ENCODE peak calls at places on chromosomes 13 and 19, in nine cellular contexts. S is A549, K is Peyer's patch, I is neural progenitor cell, M is sigmoid colon, R is upper lobe of right lung, B is H9, J is stomach, D is mesenchymal stem cell. A is an unnamed sample.

GRCh38 chr19:13132471-13133166 is 14.6 kb downstream of the NACC1 start:
- DNase-seq in D (peak; percentile 52), J (no peak), M (no peak), K (no peak), I (no peak), S (no peak), B (peak; percentile 29), R (no peak), A (no peak)

GRCh38 chr13:113405481-113406300 is 41.8 kb upstream of the GRTP1 start:
- DNase-seq in J (no peak), R (peak; percentile 53), K (peak; percentile 39), M (peak; percentile 57), I (no peak), B (peak; percentile 30), S (no peak), D (no peak), A (no peak)

GRCh38 chr19:42279902-42280760 is 11.1 kb downstream of the CIC start:
- DNase-seq in M (peak; percentile 98), B (peak; percentile 86), D (peak; percentile 93), S (peak; percentile 100), J (peak; percentile 88), R (peak; percentile 93), I (peak; percentile 94), K (peak; percentile 95), A (peak; percentile 89)

GRCh38 chr13:28324181-28324789 is 170.6 kb downstream of the FLT1 start:
- DNase-seq in M (no peak), K (peak; percentile 76), R (no peak), I (peak; percentile 84), S (peak; percentile 38), D (peak; percentile 76), J (peak; percentile 51), B (peak; percentile 79), A (peak; percentile 55)

GRCh38 chr19:53868091-53868891 is 608 bp downstream of the MYADM start:
- DNase-seq in M (peak; percentile 89), R (peak; percentile 84), D (peak; percentile 76), B (peak; percentile 66), S (peak; percentile 91), I (peak; percentile 73), J (peak; percentile 44), K (peak; percentile 70), A (peak; percentile 69)

GRCh38 chr19:27865927-27866777 is 1346.8 kb downstream of the UQCRFS1 start:
- DNase-seq in D (no peak), J (no peak), S (no peak), K (no peak), M (no peak), B (no peak), I (no peak), R (no peak), A (no peak)

GRCh38 chr19:4374451-4375163 is 25.7 kb downstream of the SH3GL1 start:
- DNase-seq in J (peak; percentile 73), D (peak; percentile 91), S (peak; percentile 52), K (peak; percentile 85), I (no peak), R (peak; percentile 83), B (peak; percentile 59), M (peak; percentile 93), A (peak; percentile 70)

GRCh38 chr13:53520132-53520531 is 491.5 kb downstream of the OLFM4 start:
- DNase-seq in K (no peak), I (no peak), D (no peak), M (no peak), R (no peak), B (no peak), S (no peak), J (no peak), A (no peak)

GRCh38 chr19:46972301-46972700 is 47.3 kb upstream of the NPAS1 start:
- DNase-seq in R (no peak), I (no peak), K (no peak), J (no peak), B (no peak), D (peak; percentile 75), M (no peak), S (no peak), A (no peak)

GRCh38 chr13:69947577-69947976 is 160.0 kb upstream of the ATXN8OS start:
- DNase-seq in J (no peak), B (no peak), S (no peak), D (no peak), I (no peak), M (no peak), K (no peak), R (no peak), A (no peak)

GRCh38 chr13:51832471-51833152 is 12.4 kb downstream of the TMEM272 start:
- DNase-seq in K (peak; percentile 69), J (no peak), R (no peak), M (no peak), S (peak; percentile 21), D (peak; percentile 17), I (peak; percentile 48), B (peak; percentile 46), A (peak; percentile 26)

GRCh38 chr13:79194272-79194671 is 211.8 kb downstream of the RBM26 start:
- DNase-seq in B (no peak), K (peak; percentile 49), S (no peak), R (no peak), J (no peak), D (no peak), I (no peak), M (no peak), A (peak; percentile 8)

GRCh38 chr13:98228661-98229349 is 51.7 kb upstream of the RNF113B start:
- DNase-seq in B (no peak), S (no peak), J (no peak), K (no peak), R (no peak), M (no peak), I (no peak), D (peak; percentile 24), A (no peak)

GRCh38 chr13:73079359-73079758 is 20.6 kb downstream of the KLF5 start:
- DNase-seq in D (no peak), K (peak; percentile 72), R (no peak), S (no peak), J (peak; percentile 47), B (no peak), I (no peak), M (no peak), A (no peak)

GRCh38 chr19:38551450-38551813 is 66.3 kb downstream of the MAP4K1 start:
- DNase-seq in D (no peak), B (no peak), I (no peak), R (no peak), S (no peak), K (no peak), M (no peak), J (no peak), A (no peak)

GRCh38 chr13:27131202-27131623 is 40.4 kb downstream of the USP12 start:
- DNase-seq in K (peak; percentile 57), S (no peak), R (no peak), I (no peak), B (peak; percentile 44), J (no peak), D (no peak), M (no peak), A (no peak)

GRCh38 chr13:79522583-79522982 is 41.6 kb downstream of the NDFIP2 start:
- DNase-seq in J (no peak), B (no peak), M (no peak), R (no peak), K (no peak), I (no peak), S (no peak), D (no peak), A (no peak)

GRCh38 chr19:51965583-51965982 is 21.1 kb downstream of the ZNF350 start:
- DNase-seq in D (no peak), I (no peak), B (no peak), M (no peak), S (no peak), J (no peak), K (no peak), R (no peak), A (no peak)

DNA sequence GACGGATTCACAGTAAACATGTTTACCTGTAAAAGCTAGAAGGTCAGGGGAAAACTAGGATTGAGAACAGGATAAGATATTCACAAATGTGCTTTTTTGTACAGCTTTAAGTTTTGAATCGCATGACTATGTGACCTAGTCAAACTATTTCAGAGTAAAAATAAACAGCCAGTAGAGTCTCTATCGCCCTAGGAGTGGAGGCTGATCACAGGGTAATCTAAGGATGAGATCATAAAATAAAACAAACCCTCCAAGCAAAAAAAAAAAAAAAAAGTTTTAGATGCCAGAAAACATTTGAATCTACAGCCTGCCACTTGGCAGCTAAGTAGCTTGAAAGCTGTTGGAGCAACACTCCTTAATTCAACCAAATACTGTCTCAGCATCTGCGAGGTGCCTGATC is 26.8 kb downstream of the ZNF350 start:
- DNase-seq in I (no peak), D (peak; percentile 7), R (no peak), J (no peak), K (no peak), B (no peak), S (no peak), M (no peak), A (no peak)
- H3K27ac ChIP-seq in I (no peak overlapping the region), D (no peak overlapping the region), R (no peak overlapping the region), J (no peak overlapping the region), K (no peak overlapping the region), B (no peak overlapping the region), S (no peak overlapping the region), M (no peak overlapping the region), A (no peak overlapping the region)

GRCh38 chr19:50371914-50372475 is 4.3 kb upstream of the NR1H2 start:
- DNase-seq in B (no peak), M (no peak), J (no peak), D (peak; percentile 26), K (no peak), R (no peak), S (no peak), I (no peak), A (no peak)

GRCh38 chr19:50365434-50366306 is at the start of gene NAPSA:
- DNase-seq in I (no peak), K (no peak), S (no peak), R (peak; percentile 79), B (no peak), D (no peak), J (no peak), M (no peak), A (no peak)

GRCh38 chr19:50368649-50369570 is 3.5 kb upstream of the NAPSA start:
- DNase-seq in J (peak; percentile 87), M (peak; percentile 93), K (peak; percentile 94), R (peak; percentile 90), I (peak; percentile 88), B (peak; percentile 89), S (peak; percentile 99), D (peak; percentile 83), A (peak; percentile 88)
- H3K27ac ChIP-seq in J (peak overlapping the region; percentile 70), M (peak overlapping the region; percentile 77), K (peak overlapping the region; percentile 72), R (peak overlapping the region; percentile 74), I (no peak overlapping the region), B (peak overlapping the region; percentile 30), S (peak overlapping the region; percentile 85), D (no peak overlapping the region), A (peak overlapping the region; percentile 87)

GRCh38 chr19:5489511-5489910 is 34.3 kb downstream of the ZNRF4 start:
- DNase-seq in R (no peak), J (no peak), K (no peak), M (no peak), S (no peak), B (no peak), I (no peak), D (no peak), A (no peak)
- H3K27ac ChIP-seq in R (no peak overlapping the region), J (no peak overlapping the region), K (no peak overlapping the region), M (no peak overlapping the region), S (no peak overlapping the region), B (no peak overlapping the region), I (no peak overlapping the region), D (no peak overlapping the region), A (no peak overlapping the region)

DNA sequence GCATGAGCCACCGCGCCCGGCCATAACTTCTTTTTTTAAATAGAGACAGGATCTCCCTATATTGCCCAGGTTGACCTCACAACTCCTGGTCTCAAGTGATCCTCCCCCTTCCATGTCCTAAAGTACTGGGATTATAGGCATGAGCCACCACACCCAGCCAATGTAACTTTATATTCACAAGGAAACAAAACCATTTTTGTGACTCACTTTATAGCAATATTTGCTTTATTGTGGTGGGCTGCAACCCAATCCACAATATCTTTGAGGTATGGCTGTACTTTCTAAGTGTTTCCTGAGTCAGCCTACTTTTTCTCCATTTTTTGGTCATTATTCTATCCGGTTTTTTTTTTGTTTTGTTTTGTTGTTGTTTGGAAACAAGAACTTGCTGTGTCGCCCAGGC is 7.9 kb upstream of the ZIM3 start:
- DNase-seq in R (no peak), B (no peak), K (no peak), I (no peak), D (no peak), S (no peak), M (no peak), J (no peak), A (no peak)
- H3K27ac ChIP-seq in R (no peak overlapping the region), B (no peak overlapping the region), K (no peak overlapping the region), I (no peak overlapping the region), D (no peak overlapping the region), S (no peak overlapping the region), M (no peak overlapping the region), J (no peak overlapping the region), A (no peak overlapping the region)